ENCODE peak calls at places on chromosomes 7 and 10, in seven cellular contexts. V is neuronal stem cell, R is IMR-90, M is H1, G is H9, A is mesenchymal stem cell, N is mesendoderm. P is an unnamed sample.

GRCh38 chr10:63209703-63210102 is 76.6 kb downstream of the NRBF2 start:
- DNase-seq in V (no peak), R (peak), M (no peak), G (no peak), A (no peak), N (no peak), P (no peak)

GRCh38 chr7:96282835-96283234 is 39.1 kb downstream of the SLC25A13 start:
- DNase-seq in V (no peak), R (no peak), M (no peak), G (no peak), A (no peak), N (no peak), P (no peak)

GRCh38 chr10:48671914-48672595 is 12.6 kb upstream of the WDFY4 start:
- DNase-seq in V (no peak), R (no peak), M (no peak), G (no peak), A (no peak), N (peak), P (no peak)

GRCh38 chr10:50400694-50401093 is 149.4 kb upstream of the ASAH2 start:
- DNase-seq in V (no peak), R (no peak), M (no peak), G (no peak), A (peak), N (no peak), P (no peak)

GRCh38 chr7:665251-665650 is 61.2 kb upstream of the DNAAF5 start:
- DNase-seq in V (no peak), R (peak), M (peak), G (peak), A (no peak), N (peak), P (no peak)

GRCh38 chr10:120586471-120586872 is 129.4 kb downstream of the PLPP4 start:
- DNase-seq in V (no peak), R (no peak), M (no peak), G (no peak), A (no peak), N (peak), P (peak)

GRCh38 chr7:30575910-30576309 is 18.8 kb upstream of the GARS1 start:
- DNase-seq in V (no peak), R (no peak), M (no peak), G (no peak), A (no peak), N (peak), P (no peak)

GRCh38 chr7:48617508-48617907 is 306.8 kb upstream of the CDC14C start:
- DNase-seq in V (no peak), R (no peak), M (no peak), G (no peak), A (no peak), N (no peak), P (no peak)

GRCh38 chr7:136336932-136337331 is 359.8 kb upstream of the MTPN start:
- DNase-seq in V (no peak), R (no peak), M (no peak), G (no peak), A (no peak), N (no peak), P (no peak)

GRCh38 chr10:116882631-116883030 is 33.3 kb downstream of the ENO4 start:
- DNase-seq in V (no peak), R (no peak), M (no peak), G (no peak), A (no peak), N (no peak), P (no peak)

GRCh38 chr7:27161721-27162547 is 3.4 kb downstream of the HOXA9 start:
- DNase-seq in V (no peak), R (no peak), M (peak), G (peak), A (peak), N (no peak), P (no peak)

GRCh38 chr7:17042211-17042610 is 160.4 kb upstream of the AGR3 start:
- DNase-seq in V (no peak), R (no peak), M (no peak), G (no peak), A (no peak), N (no peak), P (no peak)

GRCh38 chr10:69452676-69453415 is 1.6 kb downstream of the TSPAN15 start:
- DNase-seq in V (no peak), R (no peak), M (no peak), G (no peak), A (no peak), N (no peak), P (no peak)
- H2BK5ac ChIP-seq in V (no peak), R (no peak), M (no peak), G (no peak), A (no peak), N (no peak), P (no peak)

GRCh38 chr7:86932038-86932512 is 127.4 kb downstream of the ELAPOR2 start:
- DNase-seq in V (no peak), R (peak), M (no peak), G (no peak), A (peak), N (peak), P (no peak)
- H2BK5ac ChIP-seq in V (no peak), R (no peak), M (no peak), G (no peak), A (no peak), N (no peak), P (no peak)

DNA sequence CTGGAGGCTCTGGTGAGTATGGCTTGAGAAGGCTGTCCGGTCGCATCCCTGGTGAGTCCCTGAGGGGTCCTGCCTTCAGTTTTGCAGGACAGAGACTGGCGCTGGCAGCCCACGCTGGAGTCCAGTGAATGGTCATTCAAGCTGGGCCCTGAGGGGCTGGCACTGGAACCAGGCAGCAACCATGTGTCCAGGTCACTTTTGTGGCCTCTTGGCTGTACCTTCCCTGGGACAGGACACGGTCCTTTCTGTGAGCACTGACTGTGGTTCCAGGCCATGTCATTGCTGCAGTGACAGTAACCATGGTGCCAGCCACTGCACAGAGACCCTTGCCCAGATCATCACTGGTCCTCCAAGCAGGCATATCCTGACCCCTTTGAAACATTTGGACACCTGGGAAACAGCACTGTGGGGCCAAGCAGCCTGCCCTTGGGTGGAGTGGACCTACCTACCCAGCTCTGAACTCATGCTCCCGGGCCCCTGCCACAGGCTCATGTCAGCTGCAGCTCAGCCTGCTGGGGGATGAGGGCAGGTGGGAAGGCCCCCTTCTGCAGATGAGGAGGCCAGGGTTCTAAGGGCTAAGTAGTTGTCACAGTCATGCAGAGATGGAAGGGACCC is 72.1 kb downstream of the ADCY1 start:
- DNase-seq in V (no peak), R (no peak), M (peak), G (no peak), A (no peak), N (no peak), P (no peak)
- H2BK5ac ChIP-seq in V (no peak), R (no peak), M (no peak), G (no peak), A (no peak), N (no peak), P (no peak)

GRCh38 chr10:128712661-128713060 is 586.4 kb upstream of the MKI67 start:
- DNase-seq in V (no peak), R (no peak), M (no peak), G (no peak), A (no peak), N (no peak), P (no peak)

GRCh38 chr10:128708182-128708581 is 582.0 kb upstream of the MKI67 start:
- DNase-seq in V (no peak), R (no peak), M (no peak), G (no peak), A (no peak), N (peak), P (peak)

GRCh38 chr10:128711776-128712175 is 585.6 kb upstream of the MKI67 start:
- DNase-seq in V (no peak), R (no peak), M (no peak), G (peak), A (no peak), N (no peak), P (peak)

GRCh38 chr10:128709975-128710794 is 584.0 kb upstream of the MKI67 start:
- DNase-seq in V (no peak), R (no peak), M (no peak), G (peak), A (no peak), N (no peak), P (no peak)

DNA sequence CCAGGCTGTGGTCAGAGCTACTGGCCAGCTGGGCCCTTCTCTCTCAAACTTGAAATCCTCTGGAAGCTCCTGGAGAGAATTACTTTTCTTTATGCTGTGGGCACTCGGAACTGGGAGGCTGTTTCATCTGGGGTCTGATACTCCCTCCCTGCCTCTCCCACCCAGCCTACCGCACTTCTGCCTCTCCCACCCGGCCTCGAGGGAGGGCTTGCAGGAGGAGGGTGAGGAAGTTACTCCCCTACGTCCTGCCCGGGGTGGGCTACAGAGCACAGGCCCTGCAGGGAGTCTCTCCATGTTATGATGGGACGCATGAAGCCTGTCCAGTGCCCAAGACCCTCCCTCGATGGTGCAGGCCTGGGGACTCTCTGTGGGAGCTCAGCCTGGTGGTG is 584.6 kb upstream of the MKI67 start:
- DNase-seq in V (no peak), R (no peak), M (no peak), G (no peak), A (no peak), N (no peak), P (no peak)
- H2BK5ac ChIP-seq in V (no peak), R (no peak), M (no peak), G (no peak), A (no peak), N (no peak), P (no peak)

DNA sequence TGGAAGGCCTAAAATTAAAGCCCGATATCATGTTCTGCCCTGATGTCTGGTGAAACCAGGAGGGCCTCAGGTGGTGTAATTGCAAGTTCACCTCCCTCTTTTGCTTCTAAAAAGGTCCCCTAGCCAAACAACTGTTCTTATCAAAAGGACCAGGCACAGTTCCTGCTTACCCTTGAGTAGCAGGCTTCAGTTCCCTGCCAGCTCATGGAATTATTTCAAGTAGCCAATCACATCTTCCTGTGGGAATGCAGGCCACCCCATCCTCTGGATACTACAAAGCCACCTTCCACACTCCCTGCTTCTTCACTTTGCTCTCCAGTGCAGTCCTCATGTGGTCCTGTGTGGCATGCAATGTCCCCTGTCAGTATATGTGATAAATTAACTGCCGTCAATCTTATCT is 97.7 kb upstream of the GALNT17 start:
- DNase-seq in V (no peak), R (no peak), M (no peak), G (no peak), A (no peak), N (no peak), P (no peak)
- H2BK5ac ChIP-seq in V (no peak), R (no peak), M (no peak), G (no peak), A (no peak), N (no peak), P (no peak)

P was measured in trophoblast cell.